ENCODE peak calls at places on chromosomes 7 and 10, in seven cellular contexts. E, Z, W, J, V, M and L are unnamed samples.

GRCh38 chr7:70384891-70385290 is 747.1 kb upstream of the GALNT17 start:
- DNase-seq in V (peak), W (peak), J (no peak), Z (no peak), M (no peak), E (no peak), L (no peak)

GRCh38 chr7:43569424-43569823 is 13.5 kb upstream of the STK17A start:
- DNase-seq in Z (no peak), V (no peak), M (no peak), W (peak), J (no peak), E (peak), L (no peak)

GRCh38 chr7:123573371-123573770 is 15.8 kb upstream of the NDUFA5 start:
- DNase-seq in Z (no peak), J (no peak), E (no peak), V (no peak), M (peak), W (no peak), L (no peak)

GRCh38 chr10:131681656-131682055 is 219.2 kb upstream of the PPP2R2D start:
- DNase-seq in V (no peak), Z (no peak), E (no peak), J (no peak), W (no peak), M (no peak), L (no peak)

GRCh38 chr10:1102392-1102791 is 46.2 kb downstream of the WDR37 start:
- DNase-seq in V (no peak), E (no peak), W (no peak), J (no peak), M (no peak), Z (no peak), L (no peak)

GRCh38 chr7:114944742-114945625 is 23.1 kb downstream of the MDFIC start:
- DNase-seq in W (peak), V (peak), J (peak), E (peak), Z (peak), M (no peak), L (peak)

GRCh38 chr10:96285331-96285752 is 14.0 kb upstream of the BLNK start:
- DNase-seq in Z (no peak), M (peak), W (no peak), E (no peak), J (no peak), V (no peak), L (no peak)

GRCh38 chr10:20446794-20447193 is 450.3 kb downstream of the NEBL start:
- DNase-seq in Z (no peak), M (no peak), V (no peak), J (no peak), W (no peak), E (no peak), L (no peak)

GRCh38 chr10:124578231-124579002 is 116.8 kb downstream of the LHPP start:
- DNase-seq in W (no peak), M (peak), E (no peak), J (no peak), V (no peak), Z (no peak), L (no peak)

GRCh38 chr7:37765872-37766525 is 82.4 kb upstream of the NME8 start:
- DNase-seq in Z (no peak), M (no peak), J (no peak), E (no peak), V (no peak), W (no peak), L (no peak)

GRCh38 chr7:73827568-73828106 is 3.2 kb upstream of the CLDN4 start:
- DNase-seq in E (no peak), V (no peak), Z (no peak), M (peak), J (peak), W (peak), L (no peak)

GRCh38 chr10:43461950-43462349 is 25.0 kb downstream of the ZNF487 start:
- DNase-seq in Z (peak), E (peak), M (peak), J (peak), W (peak), V (peak), L (peak)

GRCh38 chr7:91289633-91290260 is 25.5 kb downstream of the FZD1 start:
- DNase-seq in E (no peak), Z (no peak), J (no peak), M (no peak), V (no peak), W (no peak), L (no peak)

GRCh38 chr7:45874408-45875131 is 1.7 kb upstream of the CCDC201 start:
- DNase-seq in V (peak), Z (no peak), E (peak), M (no peak), W (peak), J (no peak), L (peak)

GRCh38 chr7:44463169-44463808 is 27.2 kb downstream of the NUDCD3 start:
- DNase-seq in V (no peak), Z (no peak), W (no peak), J (no peak), E (no peak), M (no peak), L (no peak)

GRCh38 chr10:26156019-26156418 is 60.6 kb upstream of the GAD2 start:
- DNase-seq in E (no peak), J (no peak), W (no peak), M (no peak), V (no peak), Z (no peak), L (no peak)

GRCh38 chr10:62224606-62225005 is 44.0 kb downstream of the RTKN2 start:
- DNase-seq in Z (no peak), E (peak), W (peak), M (no peak), V (no peak), J (no peak), L (peak)

GRCh38 chr10:56605043-56605442 is 244.0 kb upstream of the ZWINT start:
- DNase-seq in V (no peak), J (no peak), M (peak), E (no peak), W (peak), Z (peak), L (no peak)

GRCh38 chr7:127995866-127996215 is 35.4 kb downstream of the LRRC4 start:
- DNase-seq in Z (peak), V (no peak), E (no peak), M (no peak), J (peak), W (no peak), L (no peak)

GRCh38 chr10:33798754-33799153 is 464.3 kb upstream of the NRP1 start:
- DNase-seq in E (no peak), J (no peak), V (no peak), M (no peak), W (no peak), Z (no peak), L (no peak)

GRCh38 chr10:79148452-79149344 is 79.9 kb downstream of the ZMIZ1 start:
- DNase-seq in V (no peak), J (peak), W (no peak), M (no peak), E (peak), Z (no peak), L (peak)

GRCh38 chr7:137454169-137455166 is 110.9 kb upstream of the PTN start:
- DNase-seq in J (peak), V (peak), E (peak), M (peak), Z (peak), W (peak), L (peak)

GRCh38 chr7:30796105-30796869 is 25.1 kb downstream of the MINDY4 start:
- DNase-seq in J (no peak), V (no peak), W (peak), Z (no peak), M (no peak), E (no peak), L (no peak)

GRCh38 chr10:130770018-130770630 is 541.4 kb downstream of the TCERG1L start:
- DNase-seq in E (no peak), J (no peak), W (no peak), M (no peak), Z (no peak), V (no peak), L (no peak)

GRCh38 chr7:927031-927671 is 27.3 kb downstream of the ADAP1 start:
- DNase-seq in V (no peak), E (no peak), W (no peak), M (no peak), Z (no peak), J (no peak), L (no peak)

GRCh38 chr10:60110739-60111138 is 204.4 kb upstream of the CCDC6 start:
- DNase-seq in W (no peak), J (no peak), E (no peak), M (no peak), Z (no peak), V (no peak), L (no peak)

GRCh38 chr10:84088626-84089025 is 50.7 kb upstream of the GHITM start:
- DNase-seq in Z (no peak), E (no peak), V (no peak), M (no peak), W (no peak), J (no peak), L (no peak)

GRCh38 chr7:45221896-45222604 is 64.5 kb downstream of the RAMP3 start:
- DNase-seq in W (no peak), V (no peak), J (no peak), M (no peak), Z (no peak), E (no peak), L (no peak)

GRCh38 chr7:66921396-66921917 is 432 bp downstream of the TMEM248 start:
- DNase-seq in J (peak), M (peak), Z (peak), W (peak), E (peak), V (peak), L (peak)

GRCh38 chr10:100357073-100357858 is 10.2 kb downstream of the SCD start:
- DNase-seq in V (no peak), E (no peak), J (no peak), Z (no peak), W (no peak), M (no peak), L (no peak)

GRCh38 chr7:36021917-36022550 is 131.0 kb upstream of the EEPD1 start:
- DNase-seq in J (peak), Z (no peak), E (no peak), V (no peak), M (no peak), W (peak), L (no peak)